ENCODE peak calls at places on chromosome 1, in five cellular contexts. V is neural progenitor cell, J is GM23338, F is adrenal gland, Y is pancreas. E is an unnamed sample.

GRCh38 chr1:13864760-13865159 is 164.8 kb downstream of the PRDM2 start:
- DNase-seq in Y (no peak), V (no peak), J (no peak), F (no peak), E (no peak)

GRCh38 chr1:111769517-111770146 is 13.9 kb downstream of the DDX20 start:
- DNase-seq in J (peak; percentile 66), F (peak; percentile 65), V (peak; percentile 57), Y (no peak), E (no peak)

GRCh38 chr1:22625262-22625925 is 11.0 kb upstream of the C1QA start:
- DNase-seq in V (peak; percentile 76), J (peak; percentile 63), F (no peak), Y (no peak), E (no peak)

GRCh38 chr1:211515090-211516023 is 23.4 kb upstream of the RD3 start:
- DNase-seq in V (peak; percentile 86), Y (peak; percentile 91), F (peak; percentile 76), J (peak; percentile 81), E (peak; percentile 36)

GRCh38 chr1:245572709-245573108 is 417.9 kb downstream of the KIF26B start:
- DNase-seq in V (no peak), J (no peak), Y (no peak), F (no peak), E (no peak)

GRCh38 chr1:224874775-224875174 is 54.7 kb upstream of the DNAH14 start:
- DNase-seq in J (no peak), Y (no peak), V (peak; percentile 17), F (no peak), E (no peak)

GRCh38 chr1:156435551-156436318 is 64.8 kb downstream of the MEF2D start:
- DNase-seq in J (no peak), F (no peak), V (peak; percentile 61), Y (no peak), E (no peak)

GRCh38 chr1:186872356-186872755 is 43.6 kb downstream of the PLA2G4A start:
- DNase-seq in V (peak; percentile 32), Y (no peak), J (no peak), F (no peak), E (no peak)

GRCh38 chr1:173330149-173330951 is 123.2 kb upstream of the TNFSF4 start:
- DNase-seq in J (no peak), Y (no peak), F (no peak), V (no peak), E (no peak)

GRCh38 chr1:85224734-85225623 is 24.2 kb upstream of the SYDE2 start:
- DNase-seq in F (no peak), J (peak; percentile 90), Y (peak; percentile 67), V (peak; percentile 60), E (peak; percentile 33)

GRCh38 chr1:100290291-100290690 is 24.3 kb downstream of the RTCA start:
- DNase-seq in V (no peak), F (no peak), Y (no peak), J (no peak), E (no peak)

GRCh38 chr1:67680486-67680885 is 4.5 kb upstream of the GADD45A start:
- DNase-seq in V (no peak), F (no peak), J (no peak), Y (no peak), E (no peak)

GRCh38 chr1:22922640-22923039 is 50.0 kb downstream of the LACTBL1 start:
- DNase-seq in F (no peak), Y (no peak), V (no peak), J (no peak), E (no peak)

GRCh38 chr1:156538711-156539440 is 33.5 kb downstream of the IQGAP3 start:
- DNase-seq in Y (no peak), V (no peak), F (no peak), J (no peak), E (no peak)

GRCh38 chr1:75723989-75724471 is 479 bp upstream of the ACADM start:
- DNase-seq in F (peak; percentile 89), Y (peak; percentile 78), V (no peak), J (peak; percentile 91), E (no peak)

GRCh38 chr1:88936223-88936523 is 44.8 kb upstream of the GTF2B start:
- DNase-seq in V (no peak), J (no peak), F (no peak), Y (no peak), E (no peak)

GRCh38 chr1:40868051-40868723 is 6.0 kb upstream of the CITED4 start:
- DNase-seq in F (no peak), J (no peak), Y (no peak), V (no peak), E (peak; percentile 79)

GRCh38 chr1:89635825-89636815 is 3.2 kb downstream of the LRRC8C start:
- DNase-seq in V (no peak), F (no peak), J (no peak), Y (no peak), E (no peak)

GRCh38 chr1:37399830-37400790 is 74.3 kb upstream of the ZC3H12A start:
- DNase-seq in Y (no peak), F (no peak), V (no peak), J (no peak), E (no peak)

GRCh38 chr1:3206696-3207095 is 137.7 kb downstream of the PRDM16 start:
- DNase-seq in V (no peak), Y (no peak), F (no peak), J (no peak), E (no peak)

GRCh38 chr1:89721351-89721750 is 88.4 kb downstream of the LRRC8C start:
- DNase-seq in V (no peak), F (no peak), J (no peak), Y (no peak), E (no peak)

GRCh38 chr1:156618853-156619581 is at the start of gene HAPLN2:
- DNase-seq in F (no peak), V (peak; percentile 72), J (peak; percentile 82), Y (no peak), E (no peak)

GRCh38 chr1:234154320-234155251 is 218.7 kb upstream of the COA6 start:
- DNase-seq in Y (no peak), J (peak; percentile 95), F (no peak), V (peak; percentile 84), E (peak; percentile 61)

GRCh38 chr1:233376711-233377110 is 49.2 kb downstream of the MAP3K21 start:
- DNase-seq in J (no peak), V (no peak), F (no peak), Y (peak; percentile 46), E (no peak)

GRCh38 chr1:160416369-160416768 is 16.0 kb downstream of the VANGL2 start:
- DNase-seq in F (no peak), J (peak; percentile 78), Y (no peak), V (peak; percentile 63), E (no peak)

GRCh38 chr1:28021064-28021463 is 61.3 kb downstream of the XKR8 start:
- DNase-seq in V (no peak), J (peak; percentile 3), F (no peak), Y (no peak), E (no peak)

GRCh38 chr1:114473796-114474195 is 37.2 kb downstream of the TRIM33 start:
- DNase-seq in V (no peak), Y (no peak), J (no peak), F (no peak), E (no peak)

GRCh38 chr1:33367488-33368405 is 46.8 kb upstream of the A3GALT2 start:
- DNase-seq in F (peak; percentile 91), J (peak; percentile 93), V (peak; percentile 93), Y (peak; percentile 88), E (no peak)

GRCh38 chr1:154865442-154866256 is 4.4 kb downstream of the KCNN3 start:
- DNase-seq in J (no peak), V (no peak), F (no peak), Y (no peak), E (no peak)

GRCh38 chr1:219555031-219555667 is 57.8 kb downstream of the ZC3H11B start:
- DNase-seq in Y (no peak), F (no peak), V (peak; percentile 79), J (peak; percentile 82), E (peak; percentile 27)

GRCh38 chr1:236673284-236673919 is 12.9 kb upstream of the ACTN2 start:
- DNase-seq in Y (no peak), V (no peak), F (no peak), J (no peak), E (no peak)

GRCh38 chr1:245855846-245856730 is 651.0 kb downstream of the SMYD3 start:
- DNase-seq in F (no peak), V (no peak), J (peak; percentile 31), Y (no peak), E (no peak)

GRCh38 chr1:159941139-159941866 is 4.1 kb downstream of the IGSF9 start:
- DNase-seq in J (peak; percentile 30), F (no peak), V (peak; percentile 84), Y (no peak), E (no peak)

DNA sequence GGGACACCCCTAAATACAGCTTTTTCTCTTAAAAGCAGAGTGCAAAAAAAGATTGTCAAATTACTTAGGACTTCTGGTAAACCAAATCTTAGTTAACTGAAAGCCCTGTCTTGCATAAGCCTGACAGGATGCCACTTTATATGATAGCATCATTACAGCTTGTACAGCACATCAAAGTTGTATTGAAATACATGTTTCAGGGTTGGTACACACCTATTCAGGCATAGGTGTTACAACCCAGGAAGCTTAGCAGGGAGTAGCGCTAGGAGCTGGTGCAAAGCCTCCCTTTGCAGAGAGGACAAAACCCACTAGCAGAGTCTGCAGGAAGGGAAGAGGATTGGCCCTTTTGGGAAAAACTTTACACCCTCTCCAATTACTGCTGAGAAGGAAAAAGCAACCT is 258.9 kb upstream of the SGIP1 start:
- DNase-seq in J (no peak), Y (no peak), V (no peak), F (no peak), E (no peak)
- H3K27ac ChIP-seq in J (no peak overlapping the region), Y (no peak overlapping the region), V (no peak overlapping the region), F (peak overlapping the region; percentile 65), E (no peak overlapping the region)

GRCh38 chr1:48526045-48526714 is 54.2 kb upstream of the SPATA6 start:
- DNase-seq in F (no peak), J (no peak), Y (no peak), V (peak; percentile 15), E (no peak)
- H3K27ac ChIP-seq in F (no peak overlapping the region), J (peak overlapping the region; percentile 39), Y (no peak overlapping the region), V (no peak overlapping the region), E (no peak overlapping the region)

DNA sequence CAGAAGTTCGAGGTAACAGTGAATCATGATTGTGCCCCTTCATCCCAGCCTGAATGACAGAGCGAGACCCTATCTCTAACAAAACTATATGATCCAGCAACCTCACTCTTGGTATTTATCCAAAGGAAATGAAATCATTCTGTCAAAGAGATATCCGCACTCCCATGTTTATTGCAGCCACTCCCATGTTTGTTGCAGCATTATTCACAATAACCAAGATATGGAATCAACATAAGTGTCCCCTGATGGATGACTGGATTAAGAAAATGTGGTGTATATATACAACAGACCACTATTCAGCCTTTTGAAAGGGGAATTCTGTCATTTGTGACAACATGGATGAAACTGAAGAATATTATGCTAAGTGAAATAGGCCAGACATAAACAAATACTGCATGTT is 44.4 kb downstream of the TRMT1L start:
- DNase-seq in Y (no peak), V (no peak), F (no peak), J (no peak), E (no peak)
- H3K27ac ChIP-seq in Y (no peak overlapping the region), V (no peak overlapping the region), F (no peak overlapping the region), J (no peak overlapping the region), E (no peak overlapping the region)

GRCh38 chr1:209875510-209875909 is 47.7 kb downstream of the UTP25 start:
- DNase-seq in V (peak; percentile 68), F (peak; percentile 37), Y (no peak), J (peak; percentile 80), E (no peak)
- H3K27ac ChIP-seq in V (no peak overlapping the region), F (no peak overlapping the region), Y (no peak overlapping the region), J (no peak overlapping the region), E (peak overlapping the region; percentile 97)

DNA sequence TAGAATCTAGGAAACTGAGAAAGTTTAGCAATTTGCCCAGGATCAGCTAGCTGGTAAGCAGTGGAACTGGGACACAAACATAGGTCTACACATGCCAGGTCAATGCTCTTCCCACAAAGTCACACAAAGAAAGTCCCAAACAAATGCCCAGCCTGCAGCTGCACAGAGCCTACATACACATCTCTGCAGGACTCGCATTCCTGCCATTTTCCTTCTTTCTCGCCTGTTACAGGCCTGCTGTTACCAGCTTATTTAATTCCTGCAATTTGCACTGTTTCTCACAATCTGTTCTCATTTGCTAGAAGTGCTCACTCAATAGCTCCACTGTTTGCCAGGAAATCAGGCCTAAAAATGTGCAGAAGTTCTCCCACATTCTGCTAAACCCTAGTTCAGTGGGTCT is 362.6 kb upstream of the C1orf87 start:
- DNase-seq in Y (no peak), J (peak; percentile 4), F (no peak), V (peak; percentile 56), E (no peak)
- H3K27ac ChIP-seq in Y (no peak overlapping the region), J (no peak overlapping the region), F (no peak overlapping the region), V (peak overlapping the region; percentile 95), E (no peak overlapping the region)

E was measured in epithelial cell of prostate.